ENCODE peak calls at places on chromosomes 12 and 14, in six cellular contexts. R is stomach, O is WERI-Rb-1, N is RWPE2, L is H1, T is left ventricle myocardium inferior. K is an unnamed sample.
A peak's percentile ranks its signal among the peaks of the same experiment; 100 is the strongest.

GRCh38 chr12:12922191-12922616 is 29.8 kb downstream of the GPRC5D start:
- DNase-seq in N (no peak), T (no peak), R (no peak), L (no peak), O (no peak), K (no peak)

GRCh38 chr12:107504503-107504885 is 181.1 kb upstream of the PWP1 start:
- DNase-seq in L (no peak), T (no peak), R (no peak), N (no peak), O (no peak), K (no peak)

GRCh38 chr12:59459966-59460365 is 135.9 kb upstream of the SLC16A7 start:
- DNase-seq in O (no peak), T (no peak), L (no peak), R (no peak), N (no peak), K (peak; percentile 22)

GRCh38 chr12:125461831-125462230 is 396.6 kb downstream of the AACS start:
- DNase-seq in O (no peak), N (no peak), L (no peak), T (no peak), R (no peak), K (no peak)

GRCh38 chr12:124896461-124896860 is 18.0 kb downstream of the UBC start:
- DNase-seq in T (no peak), L (no peak), R (no peak), O (no peak), N (no peak), K (no peak)

GRCh38 chr12:123972448-123973401 is at the start of the genes CCDC92 and ZNF664:
- DNase-seq in O (peak; percentile 96), R (peak; percentile 95), T (peak; percentile 93), N (peak; percentile 89), L (peak; percentile 94), K (peak; percentile 98)

GRCh38 chr12:25581067-25581466 is 28.0 kb upstream of the LMNTD1 start:
- DNase-seq in T (no peak), N (no peak), O (no peak), L (no peak), R (no peak), K (no peak)

GRCh38 chr12:114343585-114343984 is 62.4 kb downstream of the TBX5 start:
- DNase-seq in O (no peak), T (no peak), N (no peak), R (no peak), L (no peak), K (no peak)

GRCh38 chr12:66139328-66139727 is 8.8 kb upstream of the LLPH start:
- DNase-seq in L (no peak), T (no peak), O (no peak), N (no peak), R (no peak), K (no peak)

GRCh38 chr14:30015471-30015870 is 87.8 kb upstream of the PRKD1 start:
- DNase-seq in R (no peak), L (no peak), T (no peak), O (no peak), N (no peak), K (no peak)

GRCh38 chr12:130792926-130793849 is 45.9 kb downstream of the STX2 start:
- DNase-seq in L (no peak), O (no peak), N (no peak), T (no peak), R (no peak), K (no peak)

GRCh38 chr14:88551936-88552565 is 2.8 kb downstream of the PTPN21 start:
- DNase-seq in T (no peak), L (peak; percentile 52), N (no peak), R (no peak), O (no peak), K (peak; percentile 21)

GRCh38 chr12:100566887-100567637 is 6.4 kb upstream of the GAS2L3 start:
- DNase-seq in T (no peak), O (no peak), R (no peak), L (no peak), N (no peak), K (no peak)

GRCh38 chr14:50935126-50936090 is 8.9 kb downstream of the PYGL start:
- DNase-seq in L (no peak), R (no peak), N (no peak), O (no peak), T (no peak), K (no peak)

GRCh38 chr12:4223273-4223855 is 50.2 kb upstream of the CCND2 start:
- DNase-seq in R (no peak), N (no peak), L (no peak), T (no peak), O (no peak), K (no peak)

GRCh38 chr12:54364413-54364812 is at the start of gene GPR84:
- DNase-seq in N (no peak), O (no peak), T (no peak), L (no peak), R (no peak), K (no peak)

GRCh38 chr14:92716131-92716530 is 32.3 kb downstream of the LGMN start:
- DNase-seq in T (no peak), N (no peak), O (no peak), L (no peak), R (no peak), K (no peak)

GRCh38 chr14:69262516-69262915 is 2.6 kb downstream of the GALNT16 start:
- DNase-seq in O (no peak), R (no peak), N (no peak), T (no peak), L (no peak), K (no peak)

GRCh38 chr12:120183211-120183631 is 11.3 kb downstream of the GCN1 start:
- DNase-seq in L (no peak), N (no peak), O (no peak), T (no peak), R (no peak), K (no peak)

GRCh38 chr12:131735153-131735456 is 24.2 kb downstream of the SFSWAP start:
- DNase-seq in N (no peak), L (no peak), O (no peak), T (no peak), R (no peak), K (no peak)

GRCh38 chr12:73514672-73515071 is 1023.0 kb upstream of the ATXN7L3B start:
- DNase-seq in L (peak; percentile 48), N (no peak), O (no peak), R (no peak), T (no peak), K (no peak)

GRCh38 chr12:127556487-127556886 is 710.5 kb upstream of the TMEM132C start:
- DNase-seq in O (no peak), N (no peak), L (no peak), T (no peak), R (no peak), K (no peak)

GRCh38 chr12:127559349-127560040 is 707.5 kb upstream of the TMEM132C start:
- DNase-seq in T (peak; percentile 15), O (peak; percentile 17), N (peak; percentile 68), R (peak; percentile 40), L (peak; percentile 72), K (peak; percentile 52)

GRCh38 chr12:127562781-127563180 is 704.2 kb upstream of the TMEM132C start:
- DNase-seq in O (no peak), R (no peak), N (no peak), T (no peak), L (no peak), K (no peak)

GRCh38 chr12:127558363-127558762 is 708.6 kb upstream of the TMEM132C start:
- DNase-seq in O (no peak), T (no peak), N (no peak), R (no peak), L (no peak), K (no peak)

DNA sequence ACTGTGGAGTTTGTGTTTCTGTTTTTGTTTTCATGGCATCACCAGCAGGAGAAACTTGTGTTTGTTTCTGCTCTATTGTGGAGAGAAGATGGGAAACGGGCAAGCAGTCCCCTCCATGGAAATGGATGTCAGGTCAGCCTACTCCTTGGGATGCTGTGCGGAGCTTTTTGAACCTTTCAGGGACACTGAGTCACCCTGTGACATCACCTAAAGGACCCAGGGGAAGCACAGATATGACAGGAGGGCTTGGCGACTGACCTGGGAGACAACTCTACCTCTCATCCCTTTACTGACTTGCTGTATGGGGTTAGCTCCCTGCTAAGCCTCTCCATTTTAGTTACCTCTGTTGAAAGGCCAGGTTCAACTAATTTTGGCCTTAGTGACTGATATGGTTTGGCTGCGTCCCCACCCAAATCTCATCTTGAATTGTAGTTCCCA is 706.9 kb upstream of the TMEM132C start:
- DNase-seq in R (no peak), O (no peak), N (no peak), L (no peak), T (no peak), K (no peak)
- TF ChIP-seq CTCF in R (no peak), O (no peak), N (peak; percentile 45), L (no peak), T (no peak), K (no peak)

GRCh38 chr14:61127099-61127498 is 146.1 kb downstream of the SLC38A6 start:
- DNase-seq in R (no peak), L (no peak), O (no peak), T (no peak), N (no peak), K (no peak)
- H3K27ac ChIP-seq in R (no peak overlapping the region), L (no peak overlapping the region), O (no peak overlapping the region), T (no peak overlapping the region), N (no peak overlapping the region), K (no peak overlapping the region)

GRCh38 chr14:103341250-103342129 is 7.5 kb downstream of the EIF5 start:
- DNase-seq in T (no peak), O (no peak), L (no peak), N (no peak), R (no peak), K (no peak)

GRCh38 chr14:103346286-103346685 is 12.2 kb downstream of the EIF5 start:
- DNase-seq in L (no peak), O (no peak), R (no peak), N (no peak), T (no peak), K (no peak)

GRCh38 chr14:103340480-103341212 is 6.6 kb downstream of the EIF5 start:
- DNase-seq in R (no peak), L (no peak), T (no peak), N (no peak), O (no peak), K (no peak)

GRCh38 chr14:103343905-103344797 is 10.1 kb downstream of the EIF5 start:
- DNase-seq in T (no peak), N (no peak), O (no peak), L (no peak), R (no peak), K (no peak)

DNA sequence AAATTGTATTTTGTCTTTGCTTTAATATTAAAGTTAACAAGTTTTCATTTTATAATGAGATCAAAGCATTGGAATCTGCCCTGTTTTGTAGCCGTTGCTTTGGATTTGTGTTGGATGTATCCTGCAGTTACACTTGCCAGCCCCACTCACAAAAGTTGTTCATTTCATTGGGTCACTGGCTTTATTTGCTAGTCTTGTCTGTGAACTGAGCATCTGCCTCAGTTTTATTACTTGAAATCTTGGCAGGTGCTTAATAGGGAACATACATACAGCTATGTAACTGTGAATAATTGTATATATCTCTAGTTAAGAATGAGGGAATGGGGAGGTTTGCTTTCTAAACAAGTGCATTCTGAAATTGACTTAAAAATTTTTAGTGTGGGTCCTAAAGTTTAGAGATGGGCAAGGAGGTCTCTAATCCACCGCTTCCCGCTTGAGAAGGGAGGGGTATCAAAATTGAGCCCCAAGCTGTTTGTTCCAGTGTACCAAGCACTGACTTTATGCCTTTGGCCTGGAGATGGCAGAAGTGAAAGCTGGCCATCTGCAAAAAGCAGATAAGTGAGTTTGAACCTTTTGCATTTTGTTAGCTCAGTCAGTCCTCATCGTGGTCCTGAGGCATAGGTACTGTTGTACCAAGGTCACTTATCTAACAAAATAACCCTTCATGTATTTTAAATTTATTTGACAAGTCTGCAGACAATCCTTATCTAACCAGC is 9.3 kb downstream of the EIF5 start:
- DNase-seq in L (no peak), O (no peak), R (no peak), T (no peak), N (no peak), K (no peak)
- TF ChIP-seq CTCF in L (no peak), O (no peak), R (no peak), T (no peak), N (no peak), K (no peak)

GRCh38 chr12:47276253-47277070 is 196.7 kb upstream of the AMIGO2 start:
- DNase-seq in N (peak; percentile 64), R (no peak), L (no peak), O (no peak), T (no peak), K (peak; percentile 77)
- H3K27ac ChIP-seq in N (peak overlapping the region; percentile 100), R (peak overlapping the region; percentile 68), L (no peak overlapping the region), O (no peak overlapping the region), T (peak overlapping the region; percentile 36), K (peak overlapping the region; percentile 83)